ENCODE peak calls at places on chromosomes 16 and 17, in nine cellular contexts. O is CD8-positive, alpha-beta T cell; U is cardiac muscle cell; L is CD8-positive, alpha-beta memory T cell; M is neuronal stem cell; E is A549; R is IMR-90; H is fibroblast of lung; Y is left ventricle myocardium inferior. B is an unnamed sample.

GRCh38 chr16:10552998-10553491 is 27.4 kb downstream of the EMP2 start:
- DNase-seq in O (peak; percentile 62), U (peak; percentile 26), L (peak; percentile 9), M (no peak), E (peak; percentile 60), R (no peak), H (no peak), Y (peak; percentile 64), B (peak; percentile 83)

GRCh38 chr16:79194291-79194690 is 406.2 kb downstream of the MAF start:
- DNase-seq in O (no peak), U (no peak), L (no peak), M (no peak), E (no peak), R (no peak), H (no peak), Y (no peak), B (no peak)

GRCh38 chr16:86910821-86911220 is 332.5 kb downstream of the FOXL1 start:
- DNase-seq in O (no peak), U (no peak), L (no peak), M (no peak), E (no peak), R (no peak), H (no peak), Y (no peak), B (no peak)

GRCh38 chr17:40558300-40558584 is 7.0 kb downstream of the CCR7 start:
- DNase-seq in O (no peak), U (no peak), L (no peak), M (no peak), E (no peak), R (no peak), H (no peak), Y (no peak), B (no peak)

GRCh38 chr16:63945805-63946204 is 1176.1 kb downstream of the CDH11 start:
- DNase-seq in O (no peak), U (no peak), L (no peak), M (no peak), E (no peak), R (no peak), H (no peak), Y (no peak), B (no peak)

GRCh38 chr17:73855933-73856332 is 211.7 kb upstream of the SDK2 start:
- DNase-seq in O (no peak), U (no peak), L (no peak), M (no peak), E (no peak), R (no peak), H (no peak), Y (no peak), B (no peak)

GRCh38 chr16:9854665-9855064 is 327.6 kb downstream of the GRIN2A start:
- DNase-seq in O (no peak), U (no peak), L (no peak), M (no peak), E (no peak), R (no peak), H (peak; percentile 71), Y (no peak), B (peak; percentile 66)

GRCh38 chr16:86519649-86520316 is 9.5 kb downstream of the FOXF1 start:
- DNase-seq in O (peak; percentile 64), U (peak; percentile 83), L (peak; percentile 45), M (peak; percentile 67), E (peak; percentile 77), R (peak; percentile 77), H (peak; percentile 75), Y (peak; percentile 51), B (peak; percentile 82)

GRCh38 chr17:74790206-74791066 is 14.3 kb upstream of the NAT9 start:
- DNase-seq in O (no peak), U (no peak), L (no peak), M (no peak), E (no peak), R (no peak), H (no peak), Y (no peak), B (no peak)

GRCh38 chr16:56343661-56344517 is 81.5 kb downstream of the AMFR start:
- DNase-seq in O (no peak), U (no peak), L (no peak), M (no peak), E (no peak), R (no peak), H (no peak), Y (no peak), B (peak; percentile 49)

GRCh38 chr17:64236827-64237403 is 26.1 kb downstream of the TEX2 start:
- DNase-seq in O (no peak), U (no peak), L (no peak), M (no peak), E (peak; percentile 44), R (no peak), H (no peak), Y (no peak), B (no peak)

GRCh38 chr17:10313037-10313672 is 59.7 kb downstream of the MYH13 start:
- DNase-seq in O (no peak), U (no peak), L (no peak), M (no peak), E (no peak), R (no peak), H (no peak), Y (no peak), B (no peak)

GRCh38 chr17:17947966-17948365 is 24.2 kb downstream of the TOM1L2 start:
- DNase-seq in O (no peak), U (no peak), L (no peak), M (no peak), E (no peak), R (peak; percentile 54), H (no peak), Y (no peak), B (no peak)

GRCh38 chr17:31882571-31882970 is 18.9 kb downstream of the UTP6 start:
- DNase-seq in O (no peak), U (no peak), L (no peak), M (no peak), E (no peak), R (no peak), H (no peak), Y (no peak), B (no peak)

DNA sequence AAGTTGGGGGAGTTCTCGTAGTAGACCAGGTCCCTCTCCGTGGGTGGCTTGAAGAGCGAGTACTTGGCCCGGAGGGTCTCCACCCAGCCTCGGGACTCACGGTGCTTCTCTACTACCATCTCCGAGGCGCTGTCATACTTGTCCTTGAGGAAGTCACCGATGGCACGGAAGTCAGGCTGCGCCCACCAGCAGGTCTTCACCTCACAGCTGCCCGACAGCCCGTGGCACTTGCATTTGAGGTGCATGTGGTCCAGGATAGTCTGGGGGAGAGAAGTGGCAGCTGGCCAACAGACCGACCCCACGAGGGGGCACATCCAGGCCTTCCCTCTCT is 50.0 kb downstream of the WNT3 start:
- DNase-seq in O (no peak), U (no peak), L (no peak), M (no peak), E (no peak), R (no peak), H (no peak), Y (no peak), B (no peak)
- H3K4me1 ChIP-seq in O (peaks cover 31% of the 10 kb centered on the region), U (no peaks in the 10 kb centered on the region), L (peaks cover 15% of the 10 kb centered on the region), M (peaks cover 27% of the 10 kb centered on the region), E (peaks cover 40% of the 10 kb centered on the region), R (peaks cover 14% of the 10 kb centered on the region), H (peaks cover 12% of the 10 kb centered on the region), Y (peaks cover 39% of the 10 kb centered on the region), B (peaks cover 14% of the 10 kb centered on the region)

GRCh38 chr16:3007059-3007956 is 5.4 kb upstream of the CLDN9 start:
- DNase-seq in O (no peak), U (no peak), L (no peak), M (no peak), E (no peak), R (no peak), H (no peak), Y (no peak), B (no peak)

GRCh38 chr16:3004319-3004718 is 8.4 kb upstream of the CLDN9 start:
- DNase-seq in O (no peak), U (peak; percentile 64), L (no peak), M (no peak), E (no peak), R (no peak), H (no peak), Y (no peak), B (no peak)

GRCh38 chr16:3003582-3004270 is 9.0 kb upstream of the CLDN9 start:
- DNase-seq in O (peak; percentile 95), U (peak; percentile 99), L (peak; percentile 91), M (peak; percentile 96), E (peak; percentile 99), R (peak; percentile 98), H (peak; percentile 98), Y (peak; percentile 95), B (peak; percentile 98)

GRCh38 chr16:3007957-3008748 is 4.6 kb upstream of the CLDN9 start:
- DNase-seq in O (no peak), U (peak; percentile 91), L (no peak), M (no peak), E (no peak), R (no peak), H (no peak), Y (peak; percentile 43), B (no peak)

GRCh38 chr16:3004781-3005284 is 7.9 kb upstream of the CLDN9 start:
- DNase-seq in O (no peak), U (peak; percentile 79), L (no peak), M (no peak), E (peak; percentile 36), R (no peak), H (no peak), Y (no peak), B (no peak)
- H3K27ac ChIP-seq in O (no peak overlapping the region), U (peak overlapping the region; percentile 96), L (peak overlapping the region; percentile 59), M (no peak overlapping the region), E (peak overlapping the region; percentile 76), R (no peak overlapping the region), H (no peak overlapping the region), Y (peak overlapping the region; percentile 46), B (no peak overlapping the region)

DNA sequence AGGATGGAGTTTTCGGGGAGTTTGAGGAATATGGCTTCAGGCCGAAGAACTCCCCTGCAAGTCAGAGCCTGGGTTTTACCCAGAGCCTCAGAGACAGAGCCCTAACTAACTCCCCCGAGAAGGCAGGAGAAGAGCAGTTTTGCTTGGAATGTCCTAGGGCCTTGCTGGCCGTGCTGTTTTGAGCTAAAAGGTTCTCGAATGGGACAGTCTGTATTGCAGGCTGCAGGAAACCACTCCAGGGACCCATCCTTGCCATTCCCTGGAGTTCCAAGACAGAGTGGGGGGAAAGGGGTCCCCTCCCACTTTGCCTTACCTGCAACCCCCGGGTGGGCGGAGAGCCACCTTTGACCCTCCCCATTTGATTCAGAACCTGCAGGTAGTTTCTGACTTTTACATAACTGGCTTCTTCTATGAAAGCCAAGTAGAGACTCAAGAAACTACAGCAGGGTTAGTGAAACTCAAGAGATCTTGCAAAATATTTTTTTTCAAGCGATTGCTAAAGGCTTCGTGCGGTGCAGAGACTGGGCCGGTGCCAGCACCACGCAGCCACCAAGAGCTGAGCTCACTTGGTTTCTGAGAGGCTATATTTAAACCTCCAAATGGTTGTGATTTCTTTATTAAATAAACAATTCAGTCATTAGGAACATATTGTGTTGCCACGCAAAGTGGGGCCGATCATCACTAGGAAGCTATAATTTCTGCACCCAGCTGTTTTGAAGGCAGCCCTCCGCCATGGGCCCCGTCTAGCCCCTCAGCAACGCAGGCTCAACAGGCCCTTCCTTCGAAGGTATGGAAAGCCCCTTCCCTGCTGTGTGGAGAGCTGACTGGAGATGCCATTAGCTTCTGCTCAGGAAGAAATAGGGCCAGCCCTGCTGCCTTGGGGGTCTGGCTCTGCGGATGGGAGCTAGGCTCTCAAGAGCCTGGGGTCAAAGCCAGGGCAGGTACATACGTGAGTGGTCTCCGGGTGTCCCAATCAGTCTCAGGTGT is 223.0 kb downstream of the NTN1 start:
- DNase-seq in O (no peak), U (no peak), L (no peak), M (no peak), E (no peak), R (peak; percentile 88), H (peak; percentile 91), Y (no peak), B (peak; percentile 83)
- H3K4me1 ChIP-seq in O (peaks cover 9% of the 10 kb centered on the region), U (peaks cover 5% of the 10 kb centered on the region), L (peaks cover 8% of the 10 kb centered on the region), M (peaks cover 8% of the 10 kb centered on the region), E (peaks cover 9% of the 10 kb centered on the region), R (peaks cover 25% of the 10 kb centered on the region), H (peaks cover 12% of the 10 kb centered on the region), Y (peaks cover 50% of the 10 kb centered on the region), B (peaks cover 10% of the 10 kb centered on the region)

GRCh38 chr16:30368792-30369090 is 1.6 kb downstream of the TBC1D10B start:
- DNase-seq in O (no peak), U (no peak), L (no peak), M (no peak), E (no peak), R (no peak), H (no peak), Y (no peak), B (no peak)
- H3K27ac ChIP-seq in O (peak overlapping the region; percentile 36), U (peak overlapping the region; percentile 89), L (peak overlapping the region; percentile 62), M (no peak overlapping the region), E (peak overlapping the region; percentile 96), R (peak overlapping the region; percentile 82), H (peak overlapping the region; percentile 48), Y (peak overlapping the region; percentile 92), B (peak overlapping the region; percentile 53)